ENCODE peak calls at places on chromosome 16, in six cellular contexts. U, J, T, I, H and D are unnamed samples. For H3K27me3, the result is how much of the 10 kb centered on the place peaks cover.

GRCh38 chr16:68884867-68885266 is 41.5 kb downstream of the TANGO6 start:
- DNase-seq in T (no peak), J (no peak), U (no peak), I (no peak), H (no peak), D (no peak)

GRCh38 chr16:66386629-66387622 is 20.4 kb downstream of the CDH5 start:
- DNase-seq in T (no peak), U (peak), H (peak), J (no peak), I (no peak), D (peak)

GRCh38 chr16:15961060-15961511 is 11.7 kb downstream of the ABCC1 start:
- DNase-seq in I (no peak), T (no peak), J (no peak), U (no peak), H (no peak), D (no peak)

GRCh38 chr16:69839798-69840409 is 77.8 kb downstream of the WWP2 start:
- DNase-seq in T (peak), U (peak), I (peak), H (no peak), J (no peak), D (peak)

GRCh38 chr16:84689126-84689525 is 10.7 kb upstream of the USP10 start:
- DNase-seq in J (no peak), T (no peak), U (no peak), H (no peak), I (no peak), D (no peak)

GRCh38 chr16:53708490-53708889 is 4.5 kb downstream of the FTO start:
- DNase-seq in T (no peak), I (no peak), J (no peak), H (no peak), U (no peak), D (no peak)

GRCh38 chr16:85421338-85422123 is 191.6 kb upstream of the GSE1 start:
- DNase-seq in U (no peak), H (no peak), T (no peak), J (no peak), I (peak), D (peak)

GRCh38 chr16:67055712-67056487 is 27.0 kb downstream of the CBFB start:
- DNase-seq in I (no peak), J (no peak), U (no peak), T (no peak), H (no peak), D (no peak)

GRCh38 chr16:87464691-87465300 is 28.0 kb downstream of the ZCCHC14 start:
- DNase-seq in T (peak), I (peak), U (peak), J (peak), H (peak), D (peak)

GRCh38 chr16:72637306-72637705 is 410.6 kb downstream of the ZFHX3 start:
- DNase-seq in U (no peak), H (no peak), T (no peak), I (no peak), J (no peak), D (no peak)

GRCh38 chr16:35516551-35516950 is 2057.1 kb downstream of the TP53TG3F start:
- DNase-seq in U (no peak), H (no peak), J (no peak), I (no peak), T (no peak), D (peak)

GRCh38 chr16:85916141-85916890 is 17.4 kb downstream of the IRF8 start:
- DNase-seq in J (peak), T (peak), U (peak), I (peak), H (no peak), D (peak)

GRCh38 chr16:22320572-22321339 is 23.5 kb downstream of the POLR3E start:
- DNase-seq in J (no peak), U (no peak), H (no peak), I (peak), T (no peak), D (no peak)
- H3K27me3 ChIP-seq in J (under half), U (under half), H (under half), I (under half), T (under half), D (under half)

DNA sequence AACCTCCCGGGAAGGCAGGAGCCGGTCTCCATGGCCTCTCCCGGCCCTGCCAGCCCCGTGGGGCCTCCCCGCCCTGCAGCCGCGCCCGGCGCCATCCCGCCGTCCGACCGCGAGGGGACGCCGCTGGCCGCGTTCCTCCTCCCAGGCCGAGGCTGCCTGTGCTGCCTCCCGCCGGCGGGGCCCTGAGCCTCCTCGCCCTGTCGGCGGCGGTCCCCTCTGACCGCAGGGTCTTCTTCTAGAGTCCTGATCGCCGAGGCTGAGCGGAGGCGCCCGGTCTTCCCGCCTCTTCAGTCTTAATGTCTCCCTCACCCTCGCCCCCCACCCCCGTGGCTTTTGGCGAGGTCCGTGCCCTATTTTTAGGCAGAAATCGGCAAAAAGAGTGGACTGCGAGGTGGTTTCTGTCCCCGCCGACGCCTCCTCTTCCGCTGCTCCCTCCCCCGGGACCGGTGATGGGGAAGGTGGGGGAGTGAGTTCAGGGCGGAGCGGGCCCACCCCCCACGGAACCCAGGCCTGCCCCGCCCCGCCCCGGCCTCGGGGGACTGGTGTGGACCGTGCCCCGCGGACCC is 794 bp upstream of the CPNE7 start:
- DNase-seq in U (peak), I (peak), J (no peak), T (peak), H (no peak), D (peak)
- H3K4me3 ChIP-seq in U (peak), I (no peak), J (no peak), T (peak), H (no peak), D (peak)

DNA sequence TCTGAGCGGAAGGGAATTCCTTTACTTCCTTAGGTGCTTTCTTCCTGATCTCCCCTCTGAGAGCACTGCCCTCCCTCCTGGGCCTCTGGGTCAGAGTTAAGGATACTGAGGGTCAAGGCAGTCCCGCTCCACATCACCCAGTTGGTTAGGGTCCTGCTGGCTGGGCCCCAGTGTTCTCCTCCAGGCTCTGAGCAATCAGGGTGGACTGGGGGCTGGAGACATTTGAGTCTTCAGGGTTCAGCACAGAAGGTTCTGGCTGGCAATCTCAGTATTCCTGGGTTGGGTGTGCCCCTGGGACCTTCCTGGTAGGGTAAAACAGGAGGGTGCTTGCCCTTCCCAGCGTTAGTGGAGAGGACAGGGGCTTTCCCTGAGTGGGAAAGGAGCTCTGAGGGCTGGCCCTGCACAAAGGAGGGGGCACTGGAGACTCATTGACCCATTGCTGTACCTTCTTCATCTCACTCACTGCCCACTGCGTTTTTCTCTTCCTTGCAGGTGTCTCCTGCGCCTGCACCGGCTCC is 448 bp downstream of the MT1M start:
- DNase-seq in U (no peak), H (no peak), J (no peak), I (no peak), T (no peak), D (no peak)
- H3K27me3 ChIP-seq in U (under half), H (under half), J (under half), I (under half), T (under half), D (under half)

GRCh38 chr16:2856061-2856670 is 1.8 kb downstream of the PRSS22 start:
- DNase-seq in J (no peak), T (no peak), H (no peak), U (peak), I (peak), D (no peak)

GRCh38 chr16:2855536-2855935 is 2.4 kb downstream of the PRSS22 start:
- DNase-seq in U (no peak), J (no peak), H (no peak), T (no peak), I (no peak), D (no peak)

GRCh38 chr16:2858245-2859025 is 465 bp upstream of the PRSS22 start:
- DNase-seq in H (no peak), T (peak), I (peak), U (peak), J (no peak), D (no peak)

GRCh38 chr16:2856686-2857450 is 1.1 kb downstream of the PRSS22 start:
- DNase-seq in I (no peak), U (no peak), T (no peak), J (no peak), H (no peak), D (no peak)

DNA sequence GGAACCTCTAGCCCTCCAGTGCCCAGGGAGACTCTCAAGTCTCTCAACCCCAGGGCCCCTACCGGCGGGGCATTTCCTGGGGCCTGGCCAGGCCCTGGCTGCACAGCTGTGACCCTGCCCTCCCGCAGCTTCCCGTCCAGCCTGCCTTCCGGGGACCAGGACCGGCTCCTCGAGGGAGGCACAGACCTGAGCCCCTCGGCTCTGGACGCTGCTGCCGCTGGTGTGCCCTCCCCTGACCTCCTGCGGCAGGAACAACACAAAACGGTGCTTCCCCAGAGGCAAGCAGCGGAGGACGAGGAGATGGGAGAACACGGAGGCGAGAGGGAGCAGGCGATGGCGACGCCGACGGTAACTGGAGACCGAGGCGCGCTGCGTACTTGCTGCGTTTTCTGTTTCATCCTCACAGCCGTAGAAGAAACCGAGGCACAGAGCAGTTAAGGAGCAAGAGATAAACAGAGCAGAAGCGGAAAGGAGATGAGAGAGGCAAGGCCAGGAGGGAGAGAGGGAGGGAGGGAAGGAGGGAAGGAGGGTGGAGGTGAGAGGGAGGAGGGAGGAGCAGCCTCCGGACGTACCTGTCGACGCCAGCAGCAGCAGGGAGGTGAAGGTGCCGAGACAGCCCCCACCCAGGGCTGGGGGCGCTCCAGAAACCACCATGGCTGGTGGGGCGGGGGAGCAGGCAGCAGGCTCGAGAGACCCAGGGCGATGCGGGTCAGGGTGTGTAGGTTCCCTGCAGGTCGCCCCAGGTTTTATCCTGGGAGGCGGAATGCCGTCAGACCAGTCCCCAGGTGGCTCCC is at the start of gene PRSS22:
- DNase-seq in J (no peak), I (peak), H (no peak), U (peak), T (peak), D (no peak)
- H3K4me3 ChIP-seq in J (no peak), I (no peak), H (no peak), U (peak), T (peak), D (no peak)

GRCh38 chr16:165218-165538 is 600 bp upstream of the HBM start:
- DNase-seq in J (no peak), H (no peak), U (no peak), T (no peak), I (no peak), D (no peak)

GRCh38 chr16:162271-162991 is 3.3 kb upstream of the HBM start:
- DNase-seq in J (no peak), I (no peak), T (no peak), H (no peak), U (no peak), D (no peak)

GRCh38 chr16:159136-159849 is 6.5 kb upstream of the HBM start:
- DNase-seq in I (no peak), T (no peak), H (no peak), U (no peak), J (no peak), D (no peak)

GRCh38 chr16:165539-166374 is at the start of gene HBM:
- DNase-seq in I (no peak), T (no peak), U (no peak), J (no peak), H (no peak), D (no peak)

DNA sequence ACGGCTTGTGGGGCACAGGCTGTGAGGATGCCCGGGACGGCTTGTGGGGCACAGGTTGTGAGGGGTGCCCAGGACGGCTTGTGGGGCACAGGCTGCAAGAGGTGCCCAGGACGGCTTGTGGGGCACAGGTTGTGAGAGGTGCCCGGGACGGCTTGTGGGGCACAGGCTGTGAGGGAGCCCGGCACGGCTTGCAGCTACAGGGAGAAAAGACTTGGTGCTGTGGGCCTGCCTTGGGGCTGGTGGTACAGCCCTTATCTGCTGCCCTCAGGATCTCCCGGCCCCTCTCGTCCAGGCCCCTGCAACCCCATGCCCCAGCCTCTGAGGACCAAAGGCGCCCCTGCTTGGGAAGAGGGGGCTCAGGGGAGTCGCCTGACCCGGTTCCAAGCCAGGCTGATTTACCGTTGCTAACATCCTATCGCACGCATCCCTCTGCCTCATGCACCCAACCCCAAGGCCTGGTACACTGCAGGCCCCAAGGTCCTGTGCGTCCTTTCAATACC is 5.0 kb upstream of the HBM start:
- DNase-seq in U (no peak), H (no peak), I (no peak), J (no peak), T (no peak), D (no peak)
- H3K27me3 ChIP-seq in U (under half), H (under half), I (under half), J (under half), T (under half), D (under half)